ENCODE peak calls at places on chromosome 22, in six cellular contexts. R, O, M, Y, A and Q are unnamed samples. For H3K36me3 and H3K4me1, the result is how much of the 10 kb centered on the place peaks cover.

GRCh38 chr22:24819487-24819886 is 13.5 kb downstream of the SGSM1 start:
- DNase-seq in O (no peak), M (no peak), R (no peak), A (no peak), Y (no peak), Q (no peak)

GRCh38 chr22:50532353-50532700 is 2.5 kb upstream of the TYMP start:
- DNase-seq in A (peak), Y (no peak), R (peak), M (no peak), O (no peak), Q (no peak)

GRCh38 chr22:49107961-49108530 is 719.6 kb downstream of the BRD1 start:
- DNase-seq in Y (no peak), R (no peak), M (no peak), A (no peak), O (no peak), Q (no peak)

GRCh38 chr22:49971232-49972162 is 10.9 kb downstream of the PIM3 start:
- DNase-seq in Y (peak), O (peak), M (no peak), R (peak), A (peak), Q (no peak)

GRCh38 chr22:27438271-27438980 is 363.1 kb downstream of the MN1 start:
- DNase-seq in Y (peak), O (no peak), M (no peak), A (no peak), R (no peak), Q (no peak)

GRCh38 chr22:23248583-23248982 is 68.3 kb downstream of the BCR start:
- DNase-seq in Y (peak), O (no peak), R (peak), M (no peak), A (no peak), Q (no peak)

GRCh38 chr22:49733631-49734030 is 94.0 kb downstream of the BRD1 start:
- DNase-seq in O (no peak), M (no peak), A (peak), Y (no peak), R (no peak), Q (no peak)

GRCh38 chr22:50694099-50694498 is 21.5 kb downstream of the SHANK3 start:
- DNase-seq in O (no peak), A (no peak), Y (peak), R (no peak), M (no peak), Q (no peak)

GRCh38 chr22:24357547-24357946 is 69.9 kb upstream of the ADORA2A start:
- DNase-seq in O (no peak), A (no peak), R (no peak), M (no peak), Y (no peak), Q (no peak)

GRCh38 chr22:42745118-42745517 is 24.4 kb upstream of the A4GALT start:
- DNase-seq in Y (peak), M (no peak), R (no peak), O (no peak), A (no peak), Q (no peak)

GRCh38 chr22:48595511-48595905 is 1232.2 kb downstream of the BRD1 start:
- DNase-seq in A (no peak), R (peak), Y (no peak), M (no peak), O (no peak), Q (no peak)

GRCh38 chr22:50599816-50600454 is 658 bp upstream of the MAPK8IP2 start:
- DNase-seq in R (no peak), Y (peak), O (no peak), A (no peak), M (no peak), Q (peak)

GRCh38 chr22:31970490-31971444 is 26.4 kb downstream of the YWHAH start:
- DNase-seq in R (peak), O (peak), M (peak), A (peak), Y (peak), Q (peak)

GRCh38 chr22:49918911-49919881 is 762 bp downstream of the CRELD2 start:
- DNase-seq in R (no peak), Y (no peak), M (no peak), A (peak), O (no peak), Q (no peak)

GRCh38 chr22:17712441-17712840 is 61.8 kb downstream of the BID start:
- DNase-seq in Y (peak), R (no peak), A (no peak), M (no peak), O (no peak), Q (no peak)

GRCh38 chr22:42365337-42365865 is 66.8 kb downstream of the NFAM1 start:
- DNase-seq in Y (no peak), M (no peak), O (no peak), A (no peak), R (no peak), Q (no peak)

GRCh38 chr22:22450343-22450839 is 58.2 kb downstream of the ZNF280B start:
- DNase-seq in Y (no peak), M (no peak), R (peak), A (no peak), O (peak), Q (no peak)

GRCh38 chr22:43262990-43263644 is 76.2 kb upstream of the TTLL12 start:
- DNase-seq in A (peak), Y (no peak), O (peak), R (no peak), M (no peak), Q (peak)

GRCh38 chr22:38214248-38215056 is 12.7 kb downstream of the MAFF start:
- DNase-seq in A (peak), O (peak), Y (peak), M (no peak), R (peak), Q (peak)

GRCh38 chr22:23180893-23181762 is 819 bp downstream of the BCR start:
- DNase-seq in O (peak), Y (peak), M (no peak), A (peak), R (no peak), Q (peak)

GRCh38 chr22:42428025-42428424 is 4.2 kb downstream of the NFAM1 start:
- DNase-seq in Y (no peak), O (no peak), A (no peak), R (no peak), M (no peak), Q (no peak)

GRCh38 chr22:28105396-28105795 is 186.3 kb upstream of the PITPNB start:
- DNase-seq in A (no peak), O (no peak), M (no peak), Y (no peak), R (no peak), Q (no peak)

GRCh38 chr22:29940526-29940925 is 57.6 kb downstream of the MTMR3 start:
- DNase-seq in A (no peak), Y (no peak), M (no peak), R (no peak), O (no peak), Q (no peak)

GRCh38 chr22:31960767-31961166 is 16.4 kb downstream of the YWHAH start:
- DNase-seq in O (no peak), R (no peak), Y (no peak), M (no peak), A (no peak), Q (no peak)

GRCh38 chr22:25900880-25901279 is 158.9 kb downstream of the MYO18B start:
- DNase-seq in M (no peak), O (no peak), R (peak), A (no peak), Y (no peak), Q (no peak)

GRCh38 chr22:44286673-44287072 is 26.1 kb downstream of the SHISAL1 start:
- DNase-seq in M (no peak), R (no peak), A (no peak), O (no peak), Y (peak), Q (no peak)

GRCh38 chr22:38415561-38416321 is 39.3 kb downstream of the KCNJ4 start:
- DNase-seq in A (peak), Y (no peak), M (no peak), R (peak), O (no peak), Q (no peak)

GRCh38 chr22:26887456-26887855 is 230.1 kb downstream of the MIAT start:
- DNase-seq in R (no peak), A (no peak), O (no peak), Y (peak), M (no peak), Q (no peak)

GRCh38 chr22:50262460-50262911 is 1.0 kb upstream of the MAPK12 start:
- DNase-seq in A (no peak), R (peak), Y (peak), M (no peak), O (no peak), Q (no peak)

GRCh38 chr22:38398609-38399401 is 56.2 kb downstream of the KCNJ4 start:
- DNase-seq in R (peak), Y (peak), M (no peak), A (peak), O (peak), Q (peak)

GRCh38 chr22:21972293-21972779 is 10.3 kb downstream of the TOP3B start:
- DNase-seq in O (peak), A (no peak), R (peak), M (no peak), Y (peak), Q (peak)

GRCh38 chr22:26321469-26321913 is 107.6 kb upstream of the ASPHD2 start:
- DNase-seq in R (no peak), O (no peak), Y (peak), M (no peak), A (no peak), Q (no peak)

GRCh38 chr22:22893891-22894739 is 6.5 kb downstream of the IGLL5 start:
- DNase-seq in O (no peak), Y (no peak), M (no peak), A (no peak), R (no peak), Q (no peak)

GRCh38 chr22:18120941-18121340 is 10.3 kb downstream of the TUBA8 start:
- DNase-seq in Y (no peak), M (no peak), O (no peak), R (no peak), A (no peak), Q (no peak)

DNA sequence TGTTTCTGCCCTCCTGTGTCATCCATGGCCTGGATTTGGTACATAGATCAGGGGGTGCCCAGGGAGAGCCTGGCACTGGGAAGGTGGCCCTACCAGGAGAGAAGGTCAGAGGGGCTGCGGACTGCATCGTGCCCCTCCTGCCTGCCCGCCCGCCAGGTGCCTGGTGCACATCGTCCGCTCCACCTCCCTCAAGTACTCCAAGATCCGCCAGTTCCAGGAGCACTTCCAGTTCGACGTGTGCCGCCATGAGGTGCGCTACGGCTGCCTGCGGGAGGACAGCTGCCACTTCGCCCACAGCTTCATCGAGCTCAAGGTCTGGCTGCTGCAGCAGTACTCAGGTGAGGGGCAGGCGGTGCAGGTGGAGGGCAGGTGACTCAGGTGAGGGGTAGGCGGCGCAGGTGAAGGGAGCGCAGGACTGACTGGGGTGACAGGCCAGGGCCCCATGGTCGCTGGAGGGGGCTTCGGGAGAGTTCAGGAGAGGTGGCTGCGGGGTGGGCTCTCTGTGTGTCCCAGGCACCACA is 32.7 kb upstream of the TEF start:
- DNase-seq in R (no peak), O (no peak), Y (no peak), A (no peak), M (no peak), Q (no peak)
- H3K36me3 ChIP-seq in R (under half), O (under half), Y (under half), A (under half), M (under half), Q (half or more)

GRCh38 chr22:20553947-20554741 is 46.7 kb downstream of the MED15 start:
- DNase-seq in Y (no peak), R (no peak), M (no peak), O (no peak), A (no peak), Q (no peak)

GRCh38 chr22:20551805-20552449 is 44.5 kb downstream of the MED15 start:
- DNase-seq in O (peak), Y (peak), M (no peak), R (peak), A (no peak), Q (no peak)

GRCh38 chr22:20552450-20552894 is 45.1 kb downstream of the MED15 start:
- DNase-seq in A (peak), Y (peak), O (peak), R (no peak), M (no peak), Q (no peak)

GRCh38 chr22:20552913-20553401 is 45.5 kb downstream of the MED15 start:
- DNase-seq in M (no peak), O (no peak), A (no peak), Y (no peak), R (no peak), Q (no peak)

DNA sequence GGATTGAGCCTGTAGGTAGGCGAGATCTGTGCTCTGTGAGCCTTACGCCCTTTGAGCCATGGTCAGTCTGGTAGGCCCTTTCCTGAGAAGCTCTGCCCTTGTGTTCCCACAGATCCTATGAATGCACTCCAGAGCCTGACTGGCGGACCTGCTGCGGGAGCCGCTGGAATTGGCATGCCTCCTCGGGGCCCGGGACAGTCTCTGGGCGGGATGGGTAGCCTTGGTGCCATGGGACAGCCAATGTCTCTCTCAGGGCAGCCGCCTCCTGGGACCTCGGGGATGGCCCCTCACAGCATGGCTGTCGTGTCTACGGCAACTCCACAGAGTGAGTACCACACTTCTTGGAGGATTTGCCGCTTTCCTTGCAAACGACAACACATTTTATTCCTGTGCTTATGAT is 47.4 kb downstream of the MED15 start:
- DNase-seq in O (no peak), M (no peak), R (no peak), Y (no peak), A (no peak), Q (no peak)
- H3K4me1 ChIP-seq in O (under half), M (under half), R (under half), Y (under half), A (under half), Q (half or more)

GRCh38 chr22:36330655-36331305 is 57.0 kb downstream of the MYH9 start:
- DNase-seq in O (no peak), A (no peak), M (no peak), Y (peak), R (no peak), Q (no peak)

GRCh38 chr22:36330127-36330526 is 57.6 kb downstream of the MYH9 start:
- DNase-seq in Y (peak), A (no peak), O (no peak), R (no peak), M (no peak), Q (peak)

GRCh38 chr22:36332623-36333331 is 55.0 kb downstream of the MYH9 start:
- DNase-seq in M (no peak), A (no peak), Y (peak), O (no peak), R (peak), Q (peak)

GRCh38 chr22:36331912-36332622 is 55.7 kb downstream of the MYH9 start:
- DNase-seq in R (peak), O (peak), Y (peak), A (peak), M (no peak), Q (peak)

DNA sequence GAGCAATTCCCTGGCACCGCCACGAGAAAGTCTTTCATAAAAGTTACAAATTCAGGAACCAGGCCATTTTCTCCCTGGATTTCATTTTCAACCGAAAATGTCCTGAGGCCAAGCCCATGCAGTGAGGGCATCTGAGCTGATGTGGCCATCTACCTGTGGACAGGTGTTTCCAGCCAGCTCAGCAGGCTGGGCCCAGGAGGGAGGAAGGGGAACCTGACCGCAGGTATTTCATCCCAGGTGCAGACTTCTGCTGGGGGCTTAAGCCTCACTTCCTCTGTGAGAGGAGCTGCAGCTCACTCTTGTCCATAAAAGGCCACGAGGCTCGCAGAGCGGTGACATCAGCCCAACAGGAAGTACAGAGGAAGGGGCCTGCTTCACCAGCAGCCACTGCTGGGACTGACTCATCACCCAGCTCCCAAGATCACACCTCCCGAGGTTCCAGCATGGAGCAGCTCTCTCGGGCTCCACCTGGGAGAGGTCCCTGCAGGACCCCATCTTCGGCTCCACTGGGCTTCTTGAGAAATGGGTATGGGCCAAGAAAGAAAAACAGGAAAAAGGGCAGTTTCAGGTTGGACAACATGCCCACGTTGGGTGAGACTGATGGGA is 56.4 kb downstream of the MYH9 start:
- DNase-seq in O (peak), Y (peak), R (peak), A (peak), M (peak), Q (peak)
- H3K36me3 ChIP-seq in O (under half), Y (under half), R (under half), A (under half), M (under half), Q (half or more)

GRCh38 chr22:40345801-40346177 is 511 bp upstream of the ADSL start:
- DNase-seq in Y (peak), A (peak), M (no peak), R (peak), O (peak), Q (peak)
- H3K4me1 ChIP-seq in Y (under half), A (under half), M (under half), R (under half), O (under half), Q (half or more)

GRCh38 chr22:47168441-47168840 is 406.0 kb downstream of the TBC1D22A start:
- DNase-seq in M (no peak), O (no peak), Y (no peak), A (peak), R (no peak), Q (no peak)
- H3K36me3 ChIP-seq in M (under half), O (under half), Y (under half), A (under half), R (under half), Q (under half)